ENCODE peak calls at places on chromosomes 4 and X, in seven cellular contexts. One of them, this sample, is unnamed.

GRCh38 chrX:45803383-45803921 is 602.8 kb upstream of the DIPK2B start:
- DNase-seq in kidney epithelial cell: peak; percentile 63
- DNase-seq in heart left ventricle: no peak
- DNase-seq in brain microvascular endothelial cell: peak; percentile 90
- DNase-seq in stomach: no peak
- DNase-seq in WERI-Rb-1: no peak
- DNase-seq in endodermal cell: no peak
- DNase-seq in this sample: no peak

GRCh38 chr4:10151182-10151581 is 34.6 kb upstream of the WDR1 start:
- DNase-seq in kidney epithelial cell: no peak
- DNase-seq in heart left ventricle: no peak
- DNase-seq in brain microvascular endothelial cell: no peak
- DNase-seq in stomach: no peak
- DNase-seq in WERI-Rb-1: no peak
- DNase-seq in endodermal cell: no peak
- DNase-seq in this sample: no peak

GRCh38 chr4:142883433-142883832 is 37.3 kb upstream of the INPP4B start:
- DNase-seq in kidney epithelial cell: no peak
- DNase-seq in heart left ventricle: no peak
- DNase-seq in brain microvascular endothelial cell: no peak
- DNase-seq in stomach: no peak
- DNase-seq in WERI-Rb-1: peak; percentile 55
- DNase-seq in endodermal cell: peak; percentile 59
- DNase-seq in this sample: peak; percentile 8

GRCh38 chr4:56182356-56182755 is 204.9 kb downstream of the AASDH start:
- DNase-seq in kidney epithelial cell: no peak
- DNase-seq in heart left ventricle: no peak
- DNase-seq in brain microvascular endothelial cell: no peak
- DNase-seq in stomach: no peak
- DNase-seq in WERI-Rb-1: no peak
- DNase-seq in endodermal cell: no peak
- DNase-seq in this sample: no peak

GRCh38 chr4:37054670-37055069 is 189.9 kb upstream of the NWD2 start:
- DNase-seq in kidney epithelial cell: no peak
- DNase-seq in heart left ventricle: no peak
- DNase-seq in brain microvascular endothelial cell: no peak
- DNase-seq in stomach: no peak
- DNase-seq in WERI-Rb-1: no peak
- DNase-seq in endodermal cell: peak; percentile 77
- DNase-seq in this sample: peak; percentile 1

GRCh38 chr4:163111588-163111987 is 55.1 kb downstream of the NAF1 start:
- DNase-seq in kidney epithelial cell: no peak
- DNase-seq in heart left ventricle: no peak
- DNase-seq in brain microvascular endothelial cell: peak; percentile 10
- DNase-seq in stomach: no peak
- DNase-seq in WERI-Rb-1: peak; percentile 16
- DNase-seq in endodermal cell: no peak
- DNase-seq in this sample: peak; percentile 32

GRCh38 chr4:54709281-54709854 is 51.6 kb downstream of the KIT start:
- DNase-seq in kidney epithelial cell: no peak
- DNase-seq in heart left ventricle: no peak
- DNase-seq in brain microvascular endothelial cell: no peak
- DNase-seq in stomach: no peak
- DNase-seq in WERI-Rb-1: no peak
- DNase-seq in endodermal cell: no peak
- DNase-seq in this sample: no peak

GRCh38 chr4:20422398-20422797 is 170.7 kb downstream of the SLIT2 start:
- DNase-seq in kidney epithelial cell: peak; percentile 9
- DNase-seq in heart left ventricle: no peak
- DNase-seq in brain microvascular endothelial cell: peak; percentile 63
- DNase-seq in stomach: peak; percentile 56
- DNase-seq in WERI-Rb-1: peak; percentile 77
- DNase-seq in endodermal cell: peak; percentile 91
- DNase-seq in this sample: peak; percentile 19

GRCh38 chr4:108559911-108560310 is 60.5 kb upstream of the RPL34 start:
- DNase-seq in kidney epithelial cell: no peak
- DNase-seq in heart left ventricle: no peak
- DNase-seq in brain microvascular endothelial cell: no peak
- DNase-seq in stomach: no peak
- DNase-seq in WERI-Rb-1: no peak
- DNase-seq in endodermal cell: no peak
- DNase-seq in this sample: no peak

GRCh38 chr4:55269970-55270369 is 76.1 kb upstream of the SRD5A3 start:
- DNase-seq in kidney epithelial cell: no peak
- DNase-seq in heart left ventricle: no peak
- DNase-seq in brain microvascular endothelial cell: no peak
- DNase-seq in stomach: no peak
- DNase-seq in WERI-Rb-1: no peak
- DNase-seq in endodermal cell: no peak
- DNase-seq in this sample: no peak

GRCh38 chrX:130170752-130171445 is 863 bp upstream of the RAB33A start:
- DNase-seq in kidney epithelial cell: no peak
- DNase-seq in heart left ventricle: peak; percentile 35
- DNase-seq in brain microvascular endothelial cell: peak; percentile 20
- DNase-seq in stomach: peak; percentile 31
- DNase-seq in WERI-Rb-1: no peak
- DNase-seq in endodermal cell: peak; percentile 85
- DNase-seq in this sample: peak; percentile 93

GRCh38 chrX:7330971-7331746 is 183.2 kb upstream of the PUDP start:
- DNase-seq in kidney epithelial cell: no peak
- DNase-seq in heart left ventricle: no peak
- DNase-seq in brain microvascular endothelial cell: peak; percentile 72
- DNase-seq in stomach: no peak
- DNase-seq in WERI-Rb-1: no peak
- DNase-seq in endodermal cell: no peak
- DNase-seq in this sample: no peak

GRCh38 chr4:53558981-53559620 is 32.2 kb downstream of the LNX1 start:
- DNase-seq in kidney epithelial cell: no peak
- DNase-seq in heart left ventricle: no peak
- DNase-seq in brain microvascular endothelial cell: no peak
- DNase-seq in stomach: no peak
- DNase-seq in WERI-Rb-1: no peak
- DNase-seq in endodermal cell: no peak
- DNase-seq in this sample: no peak

GRCh38 chrX:64394874-64395567 is at the start of gene MTMR8:
- DNase-seq in kidney epithelial cell: peak; percentile 12
- DNase-seq in heart left ventricle: peak; percentile 67
- DNase-seq in brain microvascular endothelial cell: peak; percentile 41
- DNase-seq in stomach: peak; percentile 77
- DNase-seq in WERI-Rb-1: peak; percentile 84
- DNase-seq in endodermal cell: peak; percentile 93
- DNase-seq in this sample: peak; percentile 85

GRCh38 chrX:114952696-114953095 is 64.7 kb downstream of the IL13RA2 start:
- DNase-seq in kidney epithelial cell: no peak
- DNase-seq in heart left ventricle: no peak
- DNase-seq in brain microvascular endothelial cell: no peak
- DNase-seq in stomach: no peak
- DNase-seq in WERI-Rb-1: no peak
- DNase-seq in endodermal cell: peak; percentile 66
- DNase-seq in this sample: peak; percentile 15

GRCh38 chr4:521636-522330 is 22.8 kb downstream of the PIGG start:
- DNase-seq in kidney epithelial cell: no peak
- DNase-seq in heart left ventricle: no peak
- DNase-seq in brain microvascular endothelial cell: no peak
- DNase-seq in stomach: no peak
- DNase-seq in WERI-Rb-1: no peak
- DNase-seq in endodermal cell: no peak
- DNase-seq in this sample: no peak

GRCh38 chr4:518569-519083 is 19.6 kb downstream of the PIGG start:
- DNase-seq in kidney epithelial cell: no peak
- DNase-seq in heart left ventricle: no peak
- DNase-seq in brain microvascular endothelial cell: no peak
- DNase-seq in stomach: no peak
- DNase-seq in WERI-Rb-1: no peak
- DNase-seq in endodermal cell: no peak
- DNase-seq in this sample: peak; percentile 62

GRCh38 chr4:519203-519651 is 20.2 kb downstream of the PIGG start:
- DNase-seq in kidney epithelial cell: no peak
- DNase-seq in heart left ventricle: no peak
- DNase-seq in brain microvascular endothelial cell: no peak
- DNase-seq in stomach: no peak
- DNase-seq in WERI-Rb-1: no peak
- DNase-seq in endodermal cell: no peak
- DNase-seq in this sample: no peak

GRCh38 chr4:517806-518070 is 18.7 kb downstream of the PIGG start:
- DNase-seq in kidney epithelial cell: no peak
- DNase-seq in heart left ventricle: no peak
- DNase-seq in brain microvascular endothelial cell: no peak
- DNase-seq in stomach: no peak
- DNase-seq in WERI-Rb-1: no peak
- DNase-seq in endodermal cell: no peak
- DNase-seq in this sample: no peak

DNA sequence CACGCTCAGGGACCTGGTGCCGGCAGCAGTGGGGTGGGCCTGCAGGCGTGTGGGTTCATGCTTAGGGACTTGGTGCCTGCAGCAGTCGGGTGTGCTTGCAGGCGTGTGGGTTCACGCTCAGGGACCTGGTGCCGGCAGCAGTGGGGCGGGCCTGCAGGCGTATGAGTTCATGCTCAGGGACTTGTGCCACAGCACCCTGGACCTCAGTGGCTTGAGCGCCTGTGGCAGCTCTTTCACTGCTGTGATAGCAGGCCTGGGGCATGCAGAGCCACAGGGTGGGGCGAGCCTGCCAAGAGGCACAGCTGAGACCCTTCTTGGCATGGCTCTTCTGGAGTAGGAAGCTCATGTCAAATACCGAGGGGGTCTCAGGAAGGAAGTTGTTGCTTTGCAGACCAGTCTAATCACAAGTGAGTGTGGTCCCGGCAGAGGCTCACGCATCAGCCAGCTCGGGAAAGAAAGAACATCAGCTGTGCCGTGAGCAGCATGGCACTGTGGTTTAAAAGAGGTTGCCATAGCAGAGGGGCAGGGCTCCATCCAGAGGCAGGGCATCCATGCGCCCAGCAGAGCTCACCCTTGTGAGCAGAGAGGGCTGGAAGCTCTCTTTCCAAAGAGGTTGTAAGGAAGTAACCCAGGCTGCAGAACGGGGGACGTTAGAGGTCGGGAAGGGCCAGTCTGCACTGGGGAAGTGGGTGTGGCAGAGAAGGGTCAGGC is 21.0 kb downstream of the PIGG start:
- DNase-seq in kidney epithelial cell: no peak
- DNase-seq in heart left ventricle: no peak
- DNase-seq in brain microvascular endothelial cell: no peak
- DNase-seq in stomach: no peak
- DNase-seq in WERI-Rb-1: no peak
- DNase-seq in endodermal cell: no peak
- DNase-seq in this sample: no peak
- H3K36me3 ChIP-seq in kidney epithelial cell: no peaks in the 10 kb centered on the region
- H3K36me3 ChIP-seq in heart left ventricle: peaks cover 11% of the 10 kb centered on the region
- H3K36me3 ChIP-seq in brain microvascular endothelial cell: peaks cover 47% of the 10 kb centered on the region
- H3K36me3 ChIP-seq in stomach: peaks cover 96% of the 10 kb centered on the region
- H3K36me3 ChIP-seq in WERI-Rb-1: peaks cover 71% of the 10 kb centered on the region
- H3K36me3 ChIP-seq in endodermal cell: peaks cover 70% of the 10 kb centered on the region
- H3K36me3 ChIP-seq in this sample: peaks cover 26% of the 10 kb centered on the region

DNA sequence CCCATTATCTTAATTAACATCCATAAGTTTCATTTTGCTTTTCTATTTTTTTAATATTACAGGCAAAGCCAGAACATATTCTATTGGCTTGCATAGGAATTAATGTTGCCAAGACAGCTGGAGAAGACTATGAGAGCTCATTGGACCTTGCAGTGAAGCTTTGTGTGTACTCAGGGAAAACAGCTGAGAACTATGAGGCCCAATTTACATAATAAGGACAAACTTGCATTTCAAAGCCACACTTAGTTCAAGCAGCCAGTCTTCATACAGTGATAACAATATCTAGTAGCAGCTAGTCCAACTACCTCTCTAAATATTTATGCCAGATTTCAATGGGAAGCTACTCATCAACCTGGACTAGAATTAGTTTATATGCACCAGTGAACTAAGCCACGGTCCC is 134.4 kb downstream of the DDX53 start:
- DNase-seq in kidney epithelial cell: no peak
- DNase-seq in heart left ventricle: no peak
- DNase-seq in brain microvascular endothelial cell: no peak
- DNase-seq in stomach: no peak
- DNase-seq in WERI-Rb-1: no peak
- DNase-seq in endodermal cell: no peak
- DNase-seq in this sample: no peak
- H3K36me3 ChIP-seq in kidney epithelial cell: no peaks in the 10 kb centered on the region
- H3K36me3 ChIP-seq in heart left ventricle: no peaks in the 10 kb centered on the region
- H3K36me3 ChIP-seq in brain microvascular endothelial cell: no peaks in the 10 kb centered on the region
- H3K36me3 ChIP-seq in stomach: no peaks in the 10 kb centered on the region
- H3K36me3 ChIP-seq in WERI-Rb-1: no peaks in the 10 kb centered on the region
- H3K36me3 ChIP-seq in endodermal cell: no peaks in the 10 kb centered on the region
- H3K36me3 ChIP-seq in this sample: no peaks in the 10 kb centered on the region

GRCh38 chr4:75653845-75654503 is 19.2 kb downstream of the G3BP2 start:
- DNase-seq in kidney epithelial cell: no peak
- DNase-seq in heart left ventricle: no peak
- DNase-seq in brain microvascular endothelial cell: peak; percentile 15
- DNase-seq in stomach: no peak
- DNase-seq in WERI-Rb-1: no peak
- DNase-seq in endodermal cell: peak; percentile 58
- DNase-seq in this sample: peak; percentile 57
- H3K36me3 ChIP-seq in kidney epithelial cell: no peaks in the 10 kb centered on the region
- H3K36me3 ChIP-seq in heart left ventricle: peaks cover 16% of the 10 kb centered on the region
- H3K36me3 ChIP-seq in brain microvascular endothelial cell: peaks cover 27% of the 10 kb centered on the region
- H3K36me3 ChIP-seq in stomach: peaks cover 98% of the 10 kb centered on the region
- H3K36me3 ChIP-seq in WERI-Rb-1: peaks cover 90% of the 10 kb centered on the region
- H3K36me3 ChIP-seq in endodermal cell: peaks cover 86% of the 10 kb centered on the region
- H3K36me3 ChIP-seq in this sample: peaks cover 26% of the 10 kb centered on the region

GRCh38 chr4:2702361-2702760 is 53.8 kb downstream of the TNIP2 start:
- DNase-seq in kidney epithelial cell: no peak
- DNase-seq in heart left ventricle: no peak
- DNase-seq in brain microvascular endothelial cell: no peak
- DNase-seq in stomach: no peak
- DNase-seq in WERI-Rb-1: no peak
- DNase-seq in endodermal cell: no peak
- DNase-seq in this sample: no peak
- H3K36me3 ChIP-seq in kidney epithelial cell: no peaks in the 10 kb centered on the region
- H3K36me3 ChIP-seq in heart left ventricle: peaks cover 39% of the 10 kb centered on the region
- H3K36me3 ChIP-seq in brain microvascular endothelial cell: peaks cover 68% of the 10 kb centered on the region
- H3K36me3 ChIP-seq in stomach: peaks cover 99% of the 10 kb centered on the region
- H3K36me3 ChIP-seq in WERI-Rb-1: peaks cover 92% of the 10 kb centered on the region
- H3K36me3 ChIP-seq in endodermal cell: peaks cover 82% of the 10 kb centered on the region
- H3K36me3 ChIP-seq in this sample: peaks cover 18% of the 10 kb centered on the region

GRCh38 chr4:125317526-125317880 is 2.7 kb downstream of the FAT4 start:
- DNase-seq in kidney epithelial cell: no peak
- DNase-seq in heart left ventricle: peak; percentile 40
- DNase-seq in brain microvascular endothelial cell: peak; percentile 50
- DNase-seq in stomach: no peak
- DNase-seq in WERI-Rb-1: peak; percentile 87
- DNase-seq in endodermal cell: peak; percentile 88
- DNase-seq in this sample: peak; percentile 51
- H3K36me3 ChIP-seq in kidney epithelial cell: no peaks in the 10 kb centered on the region
- H3K36me3 ChIP-seq in heart left ventricle: no peaks in the 10 kb centered on the region
- H3K36me3 ChIP-seq in brain microvascular endothelial cell: no peaks in the 10 kb centered on the region
- H3K36me3 ChIP-seq in stomach: no peaks in the 10 kb centered on the region
- H3K36me3 ChIP-seq in WERI-Rb-1: no peaks in the 10 kb centered on the region
- H3K36me3 ChIP-seq in endodermal cell: no peaks in the 10 kb centered on the region
- H3K36me3 ChIP-seq in this sample: no peaks in the 10 kb centered on the region

GRCh38 chr4:95141376-95141775 is 383.6 kb downstream of the BMPR1B start:
- DNase-seq in kidney epithelial cell: no peak
- DNase-seq in heart left ventricle: no peak
- DNase-seq in brain microvascular endothelial cell: no peak
- DNase-seq in stomach: no peak
- DNase-seq in WERI-Rb-1: no peak
- DNase-seq in endodermal cell: no peak
- DNase-seq in this sample: no peak
- H3K36me3 ChIP-seq in kidney epithelial cell: no peaks in the 10 kb centered on the region
- H3K36me3 ChIP-seq in heart left ventricle: no peaks in the 10 kb centered on the region
- H3K36me3 ChIP-seq in brain microvascular endothelial cell: no peaks in the 10 kb centered on the region
- H3K36me3 ChIP-seq in stomach: peaks cover 9% of the 10 kb centered on the region
- H3K36me3 ChIP-seq in WERI-Rb-1: no peaks in the 10 kb centered on the region
- H3K36me3 ChIP-seq in endodermal cell: no peaks in the 10 kb centered on the region
- H3K36me3 ChIP-seq in this sample: no peaks in the 10 kb centered on the region